ENCODE peak calls at places on chromosomes 6 and 20, in five cellular contexts. Y is ovary, T is small intestine, D is lower lobe of right lung, N is tibial nerve. Q is an unnamed sample.

GRCh38 chr6:86937219-86938079 is at the start of gene HTR1E:
- DNase-seq in T (no peak), N (no peak), Y (peak; percentile 68), D (no peak), Q (no peak)

GRCh38 chr6:1393641-1394283 is 4.4 kb downstream of the FOXF2 start:
- DNase-seq in Y (no peak), D (no peak), T (no peak), N (no peak), Q (no peak)

GRCh38 chr20:17868700-17869231 is 99.8 kb downstream of the SNX5 start:
- DNase-seq in N (no peak), T (no peak), D (no peak), Y (peak; percentile 17), Q (no peak)

GRCh38 chr6:111844921-111845320 is 28.3 kb downstream of the FYN start:
- DNase-seq in D (no peak), T (no peak), Y (no peak), N (no peak), Q (no peak)

GRCh38 chr20:35711588-35712209 is 12.5 kb downstream of the ROMO1 start:
- DNase-seq in T (no peak), Y (no peak), N (no peak), D (no peak), Q (no peak)

GRCh38 chr6:130313206-130313605 is 52.6 kb upstream of the TMEM200A start:
- DNase-seq in D (no peak), N (no peak), T (no peak), Y (no peak), Q (no peak)

GRCh38 chr20:63441136-63441776 is 31.2 kb downstream of the KCNQ2 start:
- DNase-seq in N (no peak), T (no peak), Y (no peak), D (no peak), Q (no peak)

GRCh38 chr20:48338717-48339116 is 489.1 kb downstream of the PREX1 start:
- DNase-seq in N (no peak), T (no peak), Y (no peak), D (no peak), Q (no peak)

GRCh38 chr20:44888226-44889103 is 3.0 kb downstream of the YWHAB start:
- DNase-seq in N (no peak), D (no peak), Y (no peak), T (peak; percentile 20), Q (no peak)

GRCh38 chr6:11899645-11900044 is 112.5 kb upstream of the HIVEP1 start:
- DNase-seq in D (no peak), N (no peak), T (no peak), Y (no peak), Q (no peak)

GRCh38 chr20:59159091-59159821 is 4.4 kb upstream of the ZNF831 start:
- DNase-seq in D (no peak), Y (no peak), N (no peak), T (no peak), Q (no peak)

DNA sequence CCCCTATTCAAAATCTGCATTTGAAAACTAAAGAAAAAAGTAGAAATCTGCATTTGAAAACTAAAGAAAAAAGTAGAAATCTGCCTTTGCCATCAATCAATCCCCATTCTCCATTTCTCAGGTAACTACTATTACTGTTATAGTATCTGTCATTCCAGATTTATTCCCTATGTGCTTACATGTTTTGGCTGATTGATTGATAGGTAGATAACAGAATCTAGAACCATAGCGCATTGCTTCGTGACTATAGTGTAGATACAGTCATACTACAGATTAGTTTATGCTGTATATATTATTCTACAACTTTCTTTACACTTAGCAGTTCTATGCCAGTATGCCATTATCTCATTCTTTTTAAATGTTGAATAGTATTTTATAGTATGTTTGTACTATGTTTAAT is 163.0 kb downstream of the SIM1 start:
- DNase-seq in Y (no peak), D (no peak), N (no peak), T (no peak), Q (no peak)
- H3K4me1 ChIP-seq in Y (no peaks in the 10 kb centered on the region), D (no peaks in the 10 kb centered on the region), N (no peaks in the 10 kb centered on the region), T (no peaks in the 10 kb centered on the region), Q (no peaks in the 10 kb centered on the region)

DNA sequence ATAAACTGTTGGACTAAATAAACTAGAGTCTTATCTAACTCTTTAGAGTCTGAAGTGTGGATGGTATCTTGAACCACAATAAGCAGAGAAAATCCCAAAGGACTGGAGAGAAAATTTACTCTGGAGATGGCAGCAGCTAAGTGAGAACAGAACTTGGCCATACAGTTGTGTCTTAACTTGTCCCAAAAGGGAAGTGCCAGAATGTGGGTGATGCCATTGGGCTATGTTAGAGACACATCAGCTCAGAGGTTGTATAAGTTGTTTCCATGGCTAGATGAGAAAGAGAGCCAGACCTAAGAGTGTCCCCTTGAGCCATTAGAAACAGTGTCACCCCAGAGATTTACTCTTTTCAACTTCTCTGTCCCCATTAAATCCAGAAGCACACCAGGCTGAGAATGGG is 36.2 kb downstream of the FOXO3 start:
- DNase-seq in N (no peak), D (no peak), T (no peak), Y (no peak), Q (no peak)
- H3K4me1 ChIP-seq in N (peaks cover 69% of the 10 kb centered on the region), D (peaks cover 77% of the 10 kb centered on the region), T (peaks cover 5% of the 10 kb centered on the region), Y (peaks cover 32% of the 10 kb centered on the region), Q (peaks cover 45% of the 10 kb centered on the region)

GRCh38 chr6:158801655-158802294 is 17.4 kb downstream of the EZR start:
- DNase-seq in T (peak; percentile 99), D (no peak), Y (no peak), N (peak; percentile 37), Q (no peak)
- H3K4me1 ChIP-seq in T (peaks cover 26% of the 10 kb centered on the region), D (peaks cover 89% of the 10 kb centered on the region), Y (peaks cover 20% of the 10 kb centered on the region), N (peaks cover 29% of the 10 kb centered on the region), Q (peaks cover 51% of the 10 kb centered on the region)

DNA sequence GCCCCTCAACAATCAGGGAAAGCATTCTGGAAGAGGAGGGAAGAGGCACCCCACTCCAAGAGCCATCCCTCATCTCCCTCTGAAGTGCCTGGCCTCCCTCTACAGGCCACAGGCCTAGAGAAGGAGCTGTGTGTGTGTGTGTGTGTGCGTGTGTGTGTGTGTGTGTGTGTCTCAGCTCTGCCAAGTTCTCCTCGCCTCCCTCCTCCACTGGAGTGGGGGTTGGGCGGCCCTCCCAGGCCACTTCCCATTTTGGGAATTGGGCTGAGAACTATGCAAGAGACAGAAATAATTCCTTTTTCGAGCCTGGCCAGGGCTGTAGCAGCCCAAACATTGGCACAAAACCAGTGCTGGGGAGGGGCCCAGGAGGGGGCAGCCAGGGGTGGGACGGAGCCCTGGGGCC is 35.7 kb downstream of the KCNB1 start:
- DNase-seq in D (peak; percentile 59), N (peak; percentile 74), T (no peak), Y (peak; percentile 77), Q (no peak)
- H3K4me1 ChIP-seq in D (peaks cover 18% of the 10 kb centered on the region), N (peaks cover 17% of the 10 kb centered on the region), T (no peaks in the 10 kb centered on the region), Y (peaks cover 4% of the 10 kb centered on the region), Q (peaks cover 44% of the 10 kb centered on the region)

GRCh38 chr6:51738614-51739013 is 348.8 kb downstream of the PKHD1 start:
- DNase-seq in T (no peak), D (no peak), N (no peak), Y (no peak), Q (no peak)
- H3K4me1 ChIP-seq in T (no peaks in the 10 kb centered on the region), D (no peaks in the 10 kb centered on the region), N (no peaks in the 10 kb centered on the region), Y (no peaks in the 10 kb centered on the region), Q (no peaks in the 10 kb centered on the region)

Q was measured in esophagus squamous epithelium.